ENCODE peak calls at places on chromosomes 11 and 22, in six cellular contexts. I is AG09309; N is naive thymus-derived CD4-positive, alpha-beta T cell; L is PC-3; Q is mammary epithelial cell; E is dorsolateral prefrontal cortex. H is an unnamed sample.

GRCh38 chr11:120564573-120565301 is 53.2 kb downstream of the GRIK4 start:
- DNase-seq in I (no peak), N (no peak), L (no peak), Q (no peak), E (peak), H (no peak)

GRCh38 chr11:34355726-34356125 is 2.1 kb downstream of the ABTB2 start:
- DNase-seq in I (no peak), N (no peak), L (no peak), Q (no peak), E (no peak), H (no peak)

GRCh38 chr22:49780281-49780991 is 47.2 kb downstream of the BRD1 start:
- DNase-seq in I (no peak), N (no peak), L (no peak), Q (no peak), E (peak), H (peak)

GRCh38 chr22:21873619-21874018 is 6.2 kb upstream of the MAPK1 start:
- DNase-seq in I (no peak), N (no peak), L (no peak), Q (no peak), E (no peak), H (no peak)

GRCh38 chr11:104705475-104706195 is 192.6 kb downstream of the CASP12 start:
- DNase-seq in I (no peak), N (peak), L (peak), Q (peak), E (no peak), H (no peak)

GRCh38 chr11:69370984-69371709 is 77.2 kb downstream of the MYEOV start:
- DNase-seq in I (no peak), N (no peak), L (no peak), Q (no peak), E (no peak), H (no peak)

GRCh38 chr11:10287140-10287539 is 6.9 kb downstream of the SBF2 start:
- DNase-seq in I (no peak), N (no peak), L (no peak), Q (no peak), E (no peak), H (no peak)

GRCh38 chr22:27135582-27135981 is 478.2 kb downstream of the MIAT start:
- DNase-seq in I (no peak), N (no peak), L (no peak), Q (no peak), E (no peak), H (peak)

GRCh38 chr11:122883682-122883981 is 1.1 kb downstream of the JHY start:
- DNase-seq in I (peak), N (no peak), L (no peak), Q (no peak), E (no peak), H (no peak)

GRCh38 chr22:18048441-18048898 is 24.1 kb upstream of the MICAL3 start:
- DNase-seq in I (no peak), N (no peak), L (no peak), Q (no peak), E (no peak), H (no peak)

GRCh38 chr11:45872513-45873356 is 12.7 kb upstream of the MAPK8IP1 start:
- DNase-seq in I (peak), N (no peak), L (peak), Q (peak), E (peak), H (peak)

GRCh38 chr11:76799061-76799804 is 16.1 kb downstream of the TSKU start:
- DNase-seq in I (no peak), N (peak), L (peak), Q (peak), E (peak), H (no peak)
- H3K4me3 ChIP-seq in I (peak), N (peak), L (peak), Q (no peak), E (peak), H (peak)

GRCh38 chr11:315051-315481 is 1.2 kb downstream of the IFITM1 start:
- DNase-seq in I (no peak), N (no peak), L (no peak), Q (no peak), E (no peak), H (no peak)

GRCh38 chr11:315516-315994 is 1.7 kb downstream of the IFITM1 start:
- DNase-seq in I (no peak), N (no peak), L (no peak), Q (no peak), E (peak), H (no peak)

GRCh38 chr11:316031-316701 is 2.3 kb downstream of the IFITM1 start:
- DNase-seq in I (no peak), N (no peak), L (no peak), Q (no peak), E (peak), H (no peak)

GRCh38 chr11:313787-314547 is at the start of gene IFITM1:
- DNase-seq in I (peak), N (no peak), L (peak), Q (peak), E (no peak), H (no peak)

DNA sequence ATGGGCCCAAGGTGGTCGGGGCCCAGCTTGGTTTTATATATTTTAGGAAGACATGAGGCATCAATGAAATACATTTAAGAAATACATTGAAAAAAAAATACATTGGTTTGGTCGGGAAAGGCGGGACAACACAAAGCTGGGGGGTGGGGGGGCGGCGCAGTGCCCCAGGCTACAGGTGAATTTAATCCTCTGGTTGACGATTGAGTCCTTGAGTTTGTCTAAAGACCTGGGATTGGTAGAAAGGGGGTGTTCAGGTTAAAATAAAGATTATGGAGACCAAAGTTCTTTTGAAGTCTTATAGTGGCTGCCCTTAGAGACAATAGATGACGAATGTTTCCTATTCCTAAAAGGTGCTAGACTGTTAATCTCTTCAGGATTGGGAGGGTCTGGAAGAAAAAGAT is 3.1 kb downstream of the IFITM1 start:
- DNase-seq in I (no peak), N (no peak), L (no peak), Q (no peak), E (no peak), H (no peak)
- H3K4me3 ChIP-seq in I (no peak), N (peak), L (no peak), Q (no peak), E (no peak), H (no peak)

GRCh38 chr11:72935705-72936104 is 121.5 kb downstream of the ATG16L2 start:
- DNase-seq in I (no peak), N (no peak), L (no peak), Q (no peak), E (no peak), H (no peak)
- H3K4me3 ChIP-seq in I (no peak), N (no peak), L (no peak), Q (no peak), E (no peak), H (no peak)

DNA sequence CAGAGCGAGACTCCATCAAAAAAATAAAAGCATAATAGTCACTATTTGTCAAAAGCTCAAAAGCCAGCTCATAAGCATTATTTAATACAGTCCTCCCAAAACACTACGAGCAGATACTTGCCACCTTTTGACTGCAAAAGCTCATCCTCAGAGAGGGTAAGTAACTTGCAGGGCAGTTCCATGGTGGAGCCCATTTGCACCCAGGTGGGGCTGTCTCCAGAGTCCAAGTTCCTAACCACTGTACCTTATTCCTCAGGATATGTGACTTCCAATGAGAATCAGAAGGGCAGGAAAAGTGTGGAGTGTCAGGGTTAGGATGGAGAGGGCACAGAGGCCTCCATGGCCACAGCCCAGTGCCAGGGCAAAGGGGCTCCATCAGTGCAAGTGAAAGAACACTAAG is 28.6 kb upstream of the POU2AF1 start:
- DNase-seq in I (no peak), N (no peak), L (no peak), Q (no peak), E (no peak), H (no peak)
- H3K4me3 ChIP-seq in I (no peak), N (no peak), L (no peak), Q (no peak), E (no peak), H (no peak)

GRCh38 chr11:64181506-64182411 is 4.2 kb upstream of the STIP1 start:
- DNase-seq in I (peak), N (no peak), L (peak), Q (peak), E (peak), H (peak)
- H3K4me3 ChIP-seq in I (no peak), N (no peak), L (peak), Q (no peak), E (peak), H (peak)

GRCh38 chr11:3836903-3837302 is 3.9 kb downstream of the RHOG start:
- DNase-seq in I (no peak), N (no peak), L (no peak), Q (no peak), E (no peak), H (no peak)

GRCh38 chr11:3835752-3836151 is 5.0 kb downstream of the RHOG start:
- DNase-seq in I (no peak), N (no peak), L (no peak), Q (no peak), E (no peak), H (no peak)

GRCh38 chr11:3834349-3835099 is 6.2 kb downstream of the RHOG start:
- DNase-seq in I (no peak), N (no peak), L (no peak), Q (no peak), E (no peak), H (no peak)

GRCh38 chr11:3833461-3833860 is 7.3 kb downstream of the RHOG start:
- DNase-seq in I (no peak), N (no peak), L (no peak), Q (no peak), E (no peak), H (no peak)

DNA sequence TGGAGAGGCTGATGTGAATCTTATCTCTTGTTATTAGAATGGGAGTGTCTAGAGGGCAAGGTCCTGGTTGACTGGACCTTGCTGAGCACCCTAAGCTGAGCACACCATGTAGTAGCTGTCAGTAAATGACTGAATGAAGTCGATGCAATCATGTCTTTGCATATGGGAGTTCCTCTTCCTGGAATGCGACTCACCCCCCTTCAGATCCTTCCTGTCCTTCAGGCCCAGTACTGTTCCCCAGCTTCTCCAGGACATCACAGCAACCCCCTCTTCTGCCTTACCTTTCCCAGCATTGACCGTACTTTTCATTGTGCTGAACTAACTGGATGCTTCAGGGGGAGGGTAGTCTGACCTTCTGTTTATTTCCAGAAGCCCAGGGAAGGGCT is 5.7 kb downstream of the RHOG start:
- DNase-seq in I (no peak), N (no peak), L (no peak), Q (no peak), E (no peak), H (no peak)
- H3K4me3 ChIP-seq in I (no peak), N (peak), L (no peak), Q (no peak), E (no peak), H (no peak)

DNA sequence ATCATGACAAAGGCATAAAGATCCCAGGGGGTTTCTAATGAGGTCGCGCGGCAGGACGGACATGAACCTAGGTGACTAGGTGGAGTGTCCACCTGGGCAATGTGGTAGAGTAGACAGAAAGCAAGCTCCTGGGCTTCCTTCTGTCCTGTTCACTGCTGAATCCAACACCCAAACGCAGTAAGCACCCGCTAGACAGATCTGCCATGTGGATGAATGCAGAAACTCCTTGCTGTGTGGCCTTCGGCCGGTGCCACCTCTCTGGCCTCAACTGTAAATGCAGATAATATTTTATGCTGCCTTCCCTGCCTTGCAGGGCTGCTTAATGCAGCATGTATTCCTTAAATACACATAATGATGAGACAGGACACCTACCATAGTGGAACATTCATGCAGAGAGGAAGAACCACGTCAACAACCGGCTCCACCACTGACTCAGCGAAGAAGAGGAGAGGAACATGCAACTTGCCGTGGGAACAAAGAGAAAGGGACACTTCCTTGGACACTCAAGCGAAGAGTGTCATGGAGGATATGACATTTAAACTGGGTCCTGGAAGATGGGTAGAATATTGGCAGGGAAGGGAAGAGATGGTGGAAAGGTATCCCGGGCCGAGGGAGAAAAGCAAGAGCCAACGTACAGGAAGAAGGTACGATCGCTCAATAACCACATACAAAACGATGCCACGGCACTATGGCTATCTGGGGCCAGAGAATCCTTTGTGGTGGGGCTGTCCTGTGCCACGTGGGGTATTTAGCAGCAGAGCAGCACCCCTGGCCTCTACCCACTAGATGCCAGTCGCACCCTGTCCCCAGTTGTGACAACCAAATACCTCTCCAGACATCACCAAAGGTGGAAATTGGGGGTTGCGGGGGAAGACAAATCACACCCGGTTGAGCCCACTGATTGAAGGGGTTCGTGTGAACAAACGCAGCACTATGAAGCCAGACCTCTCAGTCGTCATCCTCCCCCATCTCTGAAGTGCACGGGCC is 30.8 kb downstream of the MYH9 start:
- DNase-seq in I (no peak), N (no peak), L (peak), Q (no peak), E (no peak), H (no peak)
- H3K4me3 ChIP-seq in I (no peak), N (peak), L (no peak), Q (no peak), E (no peak), H (no peak)